ENCODE peak calls at places on chromosomes 13 and 19, in ten cellular contexts. S is osteocyte; A is GM10248; T is AG10803; M is stimulated activated CD4-positive, alpha-beta T cell treated with anti-CD3 and anti-CD28 coated beads, TNF-alpha, amount 100 ng/mL, for 24 hours; R is HFF-Myc; N is NCI-H2107; X is endodermal cell; V is COLO829; W is transverse colon. I is an unnamed sample.

GRCh38 chr13:29911781-29912478 is 61.5 kb upstream of the UBL3 start:
- DNase-seq in R (no peak), V (no peak), M (no peak), N (no peak), W (no peak), S (peak), A (no peak), X (no peak), T (no peak), I (no peak)

GRCh38 chr13:94914829-94915228 is 202.5 kb upstream of the SOX21 start:
- DNase-seq in N (no peak), W (no peak), M (no peak), A (no peak), R (no peak), V (no peak), T (no peak), S (no peak), X (no peak), I (no peak)

GRCh38 chr13:112106467-112107141 is 39.7 kb downstream of the SOX1 start:
- DNase-seq in R (no peak), W (no peak), N (no peak), V (no peak), M (no peak), T (no peak), S (peak), A (no peak), X (peak), I (no peak)

GRCh38 chr13:51838235-51838846 is 6.6 kb downstream of the TMEM272 start:
- DNase-seq in S (no peak), M (no peak), W (no peak), A (no peak), T (peak), X (no peak), R (no peak), N (no peak), V (no peak), I (no peak)

GRCh38 chr19:15253076-15253475 is 20.8 kb upstream of the EPHX3 start:
- DNase-seq in T (no peak), A (no peak), V (no peak), W (no peak), X (no peak), R (no peak), M (no peak), N (no peak), S (no peak), I (no peak)

GRCh38 chr13:90084684-90085290 is 1262.7 kb upstream of the MIR17HG start:
- DNase-seq in N (no peak), X (no peak), A (no peak), R (no peak), M (no peak), T (peak), S (no peak), V (no peak), W (no peak), I (no peak)

GRCh38 chr19:48551437-48552302 is at the start of gene SULT2B1:
- DNase-seq in R (no peak), V (no peak), T (no peak), S (no peak), X (no peak), A (no peak), M (no peak), W (peak), N (peak), I (no peak)

GRCh38 chr13:108911807-108912206 is 282.4 kb downstream of the MYO16 start:
- DNase-seq in N (no peak), S (no peak), X (no peak), R (no peak), T (no peak), M (no peak), W (no peak), V (no peak), A (no peak), I (no peak)

GRCh38 chr19:12721656-12722565 is 1.8 kb downstream of the TNPO2 start:
- DNase-seq in R (no peak), X (peak), S (no peak), A (peak), T (peak), W (peak), N (no peak), M (peak), V (no peak), I (no peak)

GRCh38 chr19:38221919-38222828 is 1.8 kb downstream of the DPF1 start:
- DNase-seq in W (no peak), N (no peak), T (no peak), V (no peak), S (no peak), M (no peak), A (no peak), X (peak), R (no peak), I (no peak)

GRCh38 chr19:55304279-55304978 is 20.6 kb downstream of the BRSK1 start:
- DNase-seq in X (peak), N (no peak), M (peak), V (peak), A (peak), W (peak), T (peak), R (no peak), S (no peak), I (no peak)

GRCh38 chr13:27211771-27212364 is 39.5 kb upstream of the RPL21 start:
- DNase-seq in V (no peak), T (peak), N (no peak), S (peak), M (no peak), A (no peak), W (no peak), X (no peak), R (no peak), I (no peak)

GRCh38 chr13:109666656-109667448 is 119.5 kb downstream of the IRS2 start:
- DNase-seq in X (no peak), N (no peak), R (no peak), T (peak), V (no peak), S (no peak), M (no peak), W (no peak), A (no peak), I (no peak)

GRCh38 chr13:110925023-110925608 is 10.2 kb upstream of the ANKRD10 start:
- DNase-seq in V (no peak), R (no peak), S (peak), A (no peak), N (no peak), M (no peak), T (no peak), X (peak), W (no peak), I (no peak)